ENCODE peak calls at places on chromosomes 1 and 21, in six cellular contexts. One of them, this sample, is unnamed.

GRCh38 chr21:31660134-31660565 is 657 bp downstream of the SOD1 start:
- DNase-seq in GM13976: peak
- DNase-seq in BJ: no peak
- DNase-seq in psoas muscle: no peak
- DNase-seq in cardiac muscle cell: peak
- DNase-seq in suprapubic skin: peak
- DNase-seq in this sample: no peak

GRCh38 chr21:44065428-44065827 is 41.8 kb upstream of the PWP2 start:
- DNase-seq in GM13976: peak
- DNase-seq in BJ: no peak
- DNase-seq in psoas muscle: no peak
- DNase-seq in cardiac muscle cell: peak
- DNase-seq in suprapubic skin: peak
- DNase-seq in this sample: no peak

GRCh38 chr1:214686497-214686896 is 83.5 kb downstream of the CENPF start:
- DNase-seq in GM13976: no peak
- DNase-seq in BJ: no peak
- DNase-seq in psoas muscle: no peak
- DNase-seq in cardiac muscle cell: no peak
- DNase-seq in suprapubic skin: no peak
- DNase-seq in this sample: no peak

GRCh38 chr1:244066954-244067716 is 16.1 kb downstream of the ZBTB18 start:
- DNase-seq in GM13976: no peak
- DNase-seq in BJ: no peak
- DNase-seq in psoas muscle: no peak
- DNase-seq in cardiac muscle cell: no peak
- DNase-seq in suprapubic skin: no peak
- DNase-seq in this sample: no peak

GRCh38 chr1:44660176-44660575 is 14.1 kb downstream of the TMEM53 start:
- DNase-seq in GM13976: no peak
- DNase-seq in BJ: no peak
- DNase-seq in psoas muscle: peak
- DNase-seq in cardiac muscle cell: peak
- DNase-seq in suprapubic skin: no peak
- DNase-seq in this sample: no peak

GRCh38 chr1:165257969-165258459 is 98.5 kb downstream of the LMX1A start:
- DNase-seq in GM13976: peak
- DNase-seq in BJ: no peak
- DNase-seq in psoas muscle: peak
- DNase-seq in cardiac muscle cell: peak
- DNase-seq in suprapubic skin: peak
- DNase-seq in this sample: no peak

GRCh38 chr1:18812540-18812939 is 46.9 kb downstream of the TAS1R2 start:
- DNase-seq in GM13976: no peak
- DNase-seq in BJ: no peak
- DNase-seq in psoas muscle: no peak
- DNase-seq in cardiac muscle cell: no peak
- DNase-seq in suprapubic skin: no peak
- DNase-seq in this sample: no peak

GRCh38 chr1:235960799-235961198 is 94.1 kb upstream of the LYST start:
- DNase-seq in GM13976: no peak
- DNase-seq in BJ: no peak
- DNase-seq in psoas muscle: no peak
- DNase-seq in cardiac muscle cell: no peak
- DNase-seq in suprapubic skin: no peak
- DNase-seq in this sample: no peak

GRCh38 chr1:216815239-216815955 is 92.2 kb upstream of the ESRRG start:
- DNase-seq in GM13976: no peak
- DNase-seq in BJ: no peak
- DNase-seq in psoas muscle: peak
- DNase-seq in cardiac muscle cell: peak
- DNase-seq in suprapubic skin: no peak
- DNase-seq in this sample: no peak

GRCh38 chr1:22586356-22587130 is 23.3 kb downstream of the EPHA8 start:
- DNase-seq in GM13976: no peak
- DNase-seq in BJ: no peak
- DNase-seq in psoas muscle: peak
- DNase-seq in cardiac muscle cell: no peak
- DNase-seq in suprapubic skin: no peak
- DNase-seq in this sample: no peak

GRCh38 chr1:30395631-30396030 is 327.8 kb downstream of the MATN1 start:
- DNase-seq in GM13976: no peak
- DNase-seq in BJ: no peak
- DNase-seq in psoas muscle: no peak
- DNase-seq in cardiac muscle cell: no peak
- DNase-seq in suprapubic skin: no peak
- DNase-seq in this sample: no peak

GRCh38 chr1:42941640-42942330 is 16.9 kb downstream of the SLC2A1 start:
- DNase-seq in GM13976: no peak
- DNase-seq in BJ: peak
- DNase-seq in psoas muscle: peak
- DNase-seq in cardiac muscle cell: peak
- DNase-seq in suprapubic skin: no peak
- DNase-seq in this sample: no peak

GRCh38 chr1:232509570-232509969 is 120.4 kb downstream of the SIPA1L2 start:
- DNase-seq in GM13976: no peak
- DNase-seq in BJ: no peak
- DNase-seq in psoas muscle: no peak
- DNase-seq in cardiac muscle cell: peak
- DNase-seq in suprapubic skin: no peak
- DNase-seq in this sample: no peak

GRCh38 chr21:38999148-38999547 is 184.1 kb downstream of the PSMG1 start:
- DNase-seq in GM13976: no peak
- DNase-seq in BJ: no peak
- DNase-seq in psoas muscle: no peak
- DNase-seq in cardiac muscle cell: peak
- DNase-seq in suprapubic skin: no peak
- DNase-seq in this sample: no peak

GRCh38 chr1:214272964-214273533 is 7.9 kb upstream of the SMYD2 start:
- DNase-seq in GM13976: no peak
- DNase-seq in BJ: no peak
- DNase-seq in psoas muscle: no peak
- DNase-seq in cardiac muscle cell: no peak
- DNase-seq in suprapubic skin: no peak
- DNase-seq in this sample: no peak

GRCh38 chr1:244419004-244419403 is 32.7 kb downstream of the ADSS2 start:
- DNase-seq in GM13976: no peak
- DNase-seq in BJ: no peak
- DNase-seq in psoas muscle: no peak
- DNase-seq in cardiac muscle cell: no peak
- DNase-seq in suprapubic skin: no peak
- DNase-seq in this sample: no peak

GRCh38 chr1:48547521-48547920 is 75.5 kb upstream of the SPATA6 start:
- DNase-seq in GM13976: no peak
- DNase-seq in BJ: no peak
- DNase-seq in psoas muscle: no peak
- DNase-seq in cardiac muscle cell: no peak
- DNase-seq in suprapubic skin: no peak
- DNase-seq in this sample: no peak

GRCh38 chr1:227809026-227809425 is 6.4 kb upstream of the PRSS38 start:
- DNase-seq in GM13976: no peak
- DNase-seq in BJ: no peak
- DNase-seq in psoas muscle: no peak
- DNase-seq in cardiac muscle cell: no peak
- DNase-seq in suprapubic skin: no peak
- DNase-seq in this sample: no peak

GRCh38 chr1:62395291-62395690 is 41.6 kb upstream of the USP1 start:
- DNase-seq in GM13976: no peak
- DNase-seq in BJ: no peak
- DNase-seq in psoas muscle: no peak
- DNase-seq in cardiac muscle cell: no peak
- DNase-seq in suprapubic skin: no peak
- DNase-seq in this sample: no peak

GRCh38 chr1:166975361-166976129 is at the start of gene ILDR2:
- DNase-seq in GM13976: peak
- DNase-seq in BJ: no peak
- DNase-seq in psoas muscle: peak
- DNase-seq in cardiac muscle cell: peak
- DNase-seq in suprapubic skin: no peak
- DNase-seq in this sample: no peak

GRCh38 chr1:44260792-44261474 is 47.7 kb downstream of the DMAP1 start:
- DNase-seq in GM13976: peak
- DNase-seq in BJ: no peak
- DNase-seq in psoas muscle: no peak
- DNase-seq in cardiac muscle cell: no peak
- DNase-seq in suprapubic skin: no peak
- DNase-seq in this sample: no peak

GRCh38 chr21:24941316-24942185 is 665.7 kb downstream of the MRPL39 start:
- DNase-seq in GM13976: no peak
- DNase-seq in BJ: no peak
- DNase-seq in psoas muscle: no peak
- DNase-seq in cardiac muscle cell: no peak
- DNase-seq in suprapubic skin: no peak
- DNase-seq in this sample: no peak

GRCh38 chr1:42266253-42267135 is 68.5 kb downstream of the FOXJ3 start:
- DNase-seq in GM13976: no peak
- DNase-seq in BJ: no peak
- DNase-seq in psoas muscle: no peak
- DNase-seq in cardiac muscle cell: no peak
- DNase-seq in suprapubic skin: no peak
- DNase-seq in this sample: no peak

GRCh38 chr1:36372617-36373016 is 13.1 kb downstream of the STK40 start:
- DNase-seq in GM13976: no peak
- DNase-seq in BJ: no peak
- DNase-seq in psoas muscle: no peak
- DNase-seq in cardiac muscle cell: no peak
- DNase-seq in suprapubic skin: no peak
- DNase-seq in this sample: no peak

GRCh38 chr1:151165738-151166505 is at the start of the genes LYSMD1 and SCNM1:
- DNase-seq in GM13976: peak
- DNase-seq in BJ: peak
- DNase-seq in psoas muscle: peak
- DNase-seq in cardiac muscle cell: peak
- DNase-seq in suprapubic skin: peak
- DNase-seq in this sample: peak
- TF ChIP-seq CTCF in GM13976: no peak
- TF ChIP-seq CTCF in BJ: no peak
- TF ChIP-seq CTCF in psoas muscle: no peak
- TF ChIP-seq CTCF in cardiac muscle cell: no peak
- TF ChIP-seq CTCF in suprapubic skin: peak
- TF ChIP-seq CTCF in this sample: no peak

GRCh38 chr1:183315987-183316758 is 102.0 kb downstream of the NMNAT2 start:
- DNase-seq in GM13976: no peak
- DNase-seq in BJ: no peak
- DNase-seq in psoas muscle: no peak
- DNase-seq in cardiac muscle cell: no peak
- DNase-seq in suprapubic skin: no peak
- DNase-seq in this sample: no peak

GRCh38 chr1:183319051-183319450 is 99.1 kb downstream of the NMNAT2 start:
- DNase-seq in GM13976: no peak
- DNase-seq in BJ: no peak
- DNase-seq in psoas muscle: no peak
- DNase-seq in cardiac muscle cell: no peak
- DNase-seq in suprapubic skin: no peak
- DNase-seq in this sample: no peak

GRCh38 chr1:183323849-183324683 is 94.1 kb downstream of the NMNAT2 start:
- DNase-seq in GM13976: no peak
- DNase-seq in BJ: no peak
- DNase-seq in psoas muscle: no peak
- DNase-seq in cardiac muscle cell: no peak
- DNase-seq in suprapubic skin: no peak
- DNase-seq in this sample: no peak

GRCh38 chr1:183318433-183318832 is 99.7 kb downstream of the NMNAT2 start:
- DNase-seq in GM13976: peak
- DNase-seq in BJ: peak
- DNase-seq in psoas muscle: peak
- DNase-seq in cardiac muscle cell: peak
- DNase-seq in suprapubic skin: peak
- DNase-seq in this sample: no peak
- TF ChIP-seq CTCF in GM13976: peak
- TF ChIP-seq CTCF in BJ: peak
- TF ChIP-seq CTCF in psoas muscle: peak
- TF ChIP-seq CTCF in cardiac muscle cell: peak
- TF ChIP-seq CTCF in suprapubic skin: peak
- TF ChIP-seq CTCF in this sample: peak

GRCh38 chr1:220991959-220992704 is 112.9 kb downstream of the HLX start:
- DNase-seq in GM13976: no peak
- DNase-seq in BJ: no peak
- DNase-seq in psoas muscle: no peak
- DNase-seq in cardiac muscle cell: peak
- DNase-seq in suprapubic skin: no peak
- DNase-seq in this sample: no peak
- TF ChIP-seq CTCF in GM13976: no peak
- TF ChIP-seq CTCF in BJ: no peak
- TF ChIP-seq CTCF in psoas muscle: no peak
- TF ChIP-seq CTCF in cardiac muscle cell: no peak
- TF ChIP-seq CTCF in suprapubic skin: no peak
- TF ChIP-seq CTCF in this sample: no peak

GRCh38 chr1:220786057-220786336 is 716 bp upstream of the MTARC1 start:
- DNase-seq in GM13976: no peak
- DNase-seq in BJ: no peak
- DNase-seq in psoas muscle: peak
- DNase-seq in cardiac muscle cell: no peak
- DNase-seq in suprapubic skin: no peak
- DNase-seq in this sample: no peak

GRCh38 chr1:220788146-220788545 is 1.4 kb downstream of the MTARC1 start:
- DNase-seq in GM13976: no peak
- DNase-seq in BJ: no peak
- DNase-seq in psoas muscle: no peak
- DNase-seq in cardiac muscle cell: peak
- DNase-seq in suprapubic skin: no peak
- DNase-seq in this sample: no peak

GRCh38 chr1:220785166-220786056 is 1.3 kb upstream of the MTARC1 start:
- DNase-seq in GM13976: no peak
- DNase-seq in BJ: no peak
- DNase-seq in psoas muscle: no peak
- DNase-seq in cardiac muscle cell: no peak
- DNase-seq in suprapubic skin: no peak
- DNase-seq in this sample: no peak

GRCh38 chr1:220787069-220787614 is 429 bp downstream of the MTARC1 start:
- DNase-seq in GM13976: no peak
- DNase-seq in BJ: no peak
- DNase-seq in psoas muscle: no peak
- DNase-seq in cardiac muscle cell: no peak
- DNase-seq in suprapubic skin: no peak
- DNase-seq in this sample: no peak

DNA sequence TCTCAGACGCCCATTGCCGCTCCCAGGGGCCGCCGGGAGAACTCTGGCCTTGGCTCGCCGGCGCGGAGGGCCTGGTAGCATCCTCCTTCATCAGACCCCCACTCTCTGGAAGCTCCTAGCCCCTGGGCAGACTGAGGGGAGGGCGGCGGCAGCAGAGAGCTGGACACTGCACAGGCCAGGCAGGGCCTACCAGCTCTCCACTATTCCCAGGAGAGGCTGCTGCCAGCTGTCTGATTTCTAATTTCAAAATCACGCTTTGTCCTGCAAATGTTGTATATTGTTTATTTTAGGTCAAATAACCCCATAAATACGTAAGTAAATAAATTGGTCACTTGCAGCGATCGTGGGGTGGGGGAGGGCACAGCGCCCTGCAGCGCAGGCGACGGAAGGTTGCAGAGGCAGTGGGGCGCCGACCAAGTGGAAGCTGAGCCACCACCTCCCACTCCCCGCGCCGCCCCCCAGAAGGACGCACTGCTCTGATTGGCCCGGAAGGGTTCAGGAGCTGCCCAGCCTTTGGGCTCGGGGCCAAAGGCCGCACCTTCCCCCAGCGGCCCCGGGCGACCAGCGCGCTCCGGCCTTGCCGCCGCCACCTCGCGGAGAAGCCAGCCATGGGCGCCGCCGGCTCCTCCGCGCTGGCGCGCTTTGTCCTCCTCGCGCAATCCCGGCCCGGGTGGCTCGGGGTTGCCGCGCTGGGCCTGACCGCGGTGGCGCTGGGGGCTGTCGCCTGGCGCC is at the start of gene MTARC1:
- DNase-seq in GM13976: peak
- DNase-seq in BJ: no peak
- DNase-seq in psoas muscle: peak
- DNase-seq in cardiac muscle cell: peak
- DNase-seq in suprapubic skin: no peak
- DNase-seq in this sample: no peak
- TF ChIP-seq CTCF in GM13976: no peak
- TF ChIP-seq CTCF in BJ: no peak
- TF ChIP-seq CTCF in psoas muscle: peak
- TF ChIP-seq CTCF in cardiac muscle cell: no peak
- TF ChIP-seq CTCF in suprapubic skin: no peak
- TF ChIP-seq CTCF in this sample: peak